ENCODE peak calls at places on chromosomes 7 and 10, in four cellular contexts. One of them, this sample, is unnamed.

GRCh38 chr10:123148414-123149161 is 652 bp downstream of the HMX2 start:
- DNase-seq in PC-3: no peak
- DNase-seq in prostate gland: no peak
- DNase-seq in IMR-90: no peak
- DNase-seq in this sample: no peak

GRCh38 chr10:117246997-117247667 is 6.2 kb downstream of the SLC18A2 start:
- DNase-seq in PC-3: no peak
- DNase-seq in prostate gland: no peak
- DNase-seq in IMR-90: no peak
- DNase-seq in this sample: no peak

GRCh38 chr7:30751696-30752273 is at the start of gene INMT:
- DNase-seq in PC-3: no peak
- DNase-seq in prostate gland: peak; percentile 13
- DNase-seq in IMR-90: no peak
- DNase-seq in this sample: no peak

GRCh38 chr10:49327036-49327813 is 28.3 kb downstream of the C10orf71 start:
- DNase-seq in PC-3: no peak
- DNase-seq in prostate gland: no peak
- DNase-seq in IMR-90: no peak
- DNase-seq in this sample: no peak

GRCh38 chr7:23184709-23185354 is 3.0 kb downstream of the NUP42 start:
- DNase-seq in PC-3: peak; percentile 65
- DNase-seq in prostate gland: peak; percentile 28
- DNase-seq in IMR-90: peak; percentile 51
- DNase-seq in this sample: no peak

GRCh38 chr10:11853468-11853867 is 30.3 kb downstream of the PROSER2 start:
- DNase-seq in PC-3: no peak
- DNase-seq in prostate gland: no peak
- DNase-seq in IMR-90: no peak
- DNase-seq in this sample: no peak

GRCh38 chr7:15652776-15653290 is 33.6 kb downstream of the MEOX2 start:
- DNase-seq in PC-3: no peak
- DNase-seq in prostate gland: no peak
- DNase-seq in IMR-90: no peak
- DNase-seq in this sample: no peak

GRCh38 chr7:66517212-66517909 is 111.3 kb upstream of the KCTD7 start:
- DNase-seq in PC-3: no peak
- DNase-seq in prostate gland: no peak
- DNase-seq in IMR-90: no peak
- DNase-seq in this sample: no peak

GRCh38 chr7:81549484-81550016 is 220.3 kb downstream of the HGF start:
- DNase-seq in PC-3: no peak
- DNase-seq in prostate gland: no peak
- DNase-seq in IMR-90: no peak
- DNase-seq in this sample: no peak

GRCh38 chr10:101066890-101067355 is 5.1 kb downstream of the KAZALD1 start:
- DNase-seq in PC-3: no peak
- DNase-seq in prostate gland: no peak
- DNase-seq in IMR-90: no peak
- DNase-seq in this sample: no peak

GRCh38 chr7:21542891-21543527 is at the start of gene DNAH11:
- DNase-seq in PC-3: peak; percentile 55
- DNase-seq in prostate gland: peak; percentile 38
- DNase-seq in IMR-90: no peak
- DNase-seq in this sample: no peak

GRCh38 chr7:30984359-30985107 is 20.8 kb downstream of the GHRHR start:
- DNase-seq in PC-3: peak; percentile 69
- DNase-seq in prostate gland: no peak
- DNase-seq in IMR-90: no peak
- DNase-seq in this sample: no peak

GRCh38 chr7:18221377-18222290 is 194.0 kb upstream of the PRPS1L1 start:
- DNase-seq in PC-3: no peak
- DNase-seq in prostate gland: no peak
- DNase-seq in IMR-90: peak; percentile 10
- DNase-seq in this sample: no peak

GRCh38 chr7:114653391-114654088 is 238.9 kb downstream of the FOXP2 start:
- DNase-seq in PC-3: peak; percentile 21
- DNase-seq in prostate gland: no peak
- DNase-seq in IMR-90: peak; percentile 5
- DNase-seq in this sample: no peak

GRCh38 chr10:45209888-45210287 is 105.5 kb downstream of the OR13A1 start:
- DNase-seq in PC-3: no peak
- DNase-seq in prostate gland: no peak
- DNase-seq in IMR-90: no peak
- DNase-seq in this sample: no peak

GRCh38 chr7:226281-226882 is 34.0 kb downstream of the FAM20C start:
- DNase-seq in PC-3: peak; percentile 47
- DNase-seq in prostate gland: no peak
- DNase-seq in IMR-90: peak; percentile 72
- DNase-seq in this sample: no peak

GRCh38 chr10:86004310-86004709 is 362.3 kb downstream of the GRID1 start:
- DNase-seq in PC-3: no peak
- DNase-seq in prostate gland: no peak
- DNase-seq in IMR-90: no peak
- DNase-seq in this sample: no peak

GRCh38 chr10:123704812-123705211 is 38.7 kb downstream of the GPR26 start:
- DNase-seq in PC-3: no peak
- DNase-seq in prostate gland: no peak
- DNase-seq in IMR-90: no peak
- DNase-seq in this sample: no peak

GRCh38 chr7:87564290-87564963 is 36.3 kb downstream of the ABCB1 start:
- DNase-seq in PC-3: peak; percentile 55
- DNase-seq in prostate gland: no peak
- DNase-seq in IMR-90: no peak
- DNase-seq in this sample: peak; percentile 0

DNA sequence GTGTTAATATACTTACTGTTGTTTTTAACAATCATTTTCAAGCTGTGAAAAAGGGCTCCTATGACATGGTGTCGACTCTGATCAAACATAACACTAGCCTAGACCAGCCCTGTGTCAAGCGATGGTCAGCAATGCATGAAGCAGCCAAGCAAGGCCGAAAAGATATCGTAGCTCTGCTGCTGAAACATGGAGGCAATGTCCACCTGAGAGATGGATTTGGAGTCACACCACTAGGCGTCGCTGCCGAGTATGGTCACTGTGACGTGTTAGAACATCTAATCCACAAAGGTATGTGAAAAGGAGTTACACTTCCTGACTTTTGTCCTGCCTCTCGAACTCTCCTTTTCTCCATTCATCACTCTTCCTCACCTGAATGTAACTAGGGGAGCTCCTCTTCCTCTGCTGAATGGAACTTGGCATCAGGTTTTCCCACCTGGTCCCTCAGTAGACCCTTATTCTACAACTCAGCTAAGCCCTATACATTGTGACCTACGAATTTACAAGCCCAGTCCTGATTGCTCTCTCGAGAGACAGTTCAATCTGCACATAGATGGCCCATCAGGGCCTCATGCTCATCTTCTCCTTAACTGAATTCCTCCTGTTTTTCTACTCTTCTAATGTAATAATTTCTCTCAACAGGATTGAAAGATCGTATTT is 23.0 kb downstream of the ASB15 start:
- DNase-seq in PC-3: peak; percentile 51
- DNase-seq in prostate gland: no peak
- DNase-seq in IMR-90: peak; percentile 25
- DNase-seq in this sample: peak; percentile 33
- TF ChIP-seq CTCF in PC-3: peak; percentile 58
- TF ChIP-seq CTCF in prostate gland: peak; percentile 26
- TF ChIP-seq CTCF in IMR-90: peak; percentile 40
- TF ChIP-seq CTCF in this sample: peak; percentile 65

GRCh38 chr7:24963218-24963617 is 16.8 kb downstream of the OSBPL3 start:
- DNase-seq in PC-3: no peak
- DNase-seq in prostate gland: no peak
- DNase-seq in IMR-90: peak; percentile 32
- DNase-seq in this sample: no peak
- H3K27ac ChIP-seq in PC-3: no peak overlapping the region
- H3K27ac ChIP-seq in prostate gland: no peak overlapping the region
- H3K27ac ChIP-seq in IMR-90: no peak overlapping the region
- H3K27ac ChIP-seq in this sample: no peak overlapping the region

GRCh38 chr7:156158693-156159092 is 346.4 kb upstream of the SHH start:
- DNase-seq in PC-3: no peak
- DNase-seq in prostate gland: no peak
- DNase-seq in IMR-90: no peak
- DNase-seq in this sample: no peak
- H3K9me3 ChIP-seq in PC-3: no peaks in the 10 kb centered on the region
- H3K9me3 ChIP-seq in prostate gland: no peaks in the 10 kb centered on the region
- H3K9me3 ChIP-seq in IMR-90: peaks cover 34% of the 10 kb centered on the region
- H3K9me3 ChIP-seq in this sample: no peaks in the 10 kb centered on the region

GRCh38 chr10:121171825-121172224 is 320.7 kb downstream of the WDR11 start:
- DNase-seq in PC-3: no peak
- DNase-seq in prostate gland: no peak
- DNase-seq in IMR-90: no peak
- DNase-seq in this sample: no peak

GRCh38 chr10:121167534-121168243 is 316.5 kb downstream of the WDR11 start:
- DNase-seq in PC-3: no peak
- DNase-seq in prostate gland: no peak
- DNase-seq in IMR-90: no peak
- DNase-seq in this sample: no peak

GRCh38 chr10:121165276-121165675 is 314.1 kb downstream of the WDR11 start:
- DNase-seq in PC-3: peak; percentile 61
- DNase-seq in prostate gland: no peak
- DNase-seq in IMR-90: no peak
- DNase-seq in this sample: no peak

GRCh38 chr10:121169406-121169805 is 318.2 kb downstream of the WDR11 start:
- DNase-seq in PC-3: no peak
- DNase-seq in prostate gland: no peak
- DNase-seq in IMR-90: no peak
- DNase-seq in this sample: no peak

DNA sequence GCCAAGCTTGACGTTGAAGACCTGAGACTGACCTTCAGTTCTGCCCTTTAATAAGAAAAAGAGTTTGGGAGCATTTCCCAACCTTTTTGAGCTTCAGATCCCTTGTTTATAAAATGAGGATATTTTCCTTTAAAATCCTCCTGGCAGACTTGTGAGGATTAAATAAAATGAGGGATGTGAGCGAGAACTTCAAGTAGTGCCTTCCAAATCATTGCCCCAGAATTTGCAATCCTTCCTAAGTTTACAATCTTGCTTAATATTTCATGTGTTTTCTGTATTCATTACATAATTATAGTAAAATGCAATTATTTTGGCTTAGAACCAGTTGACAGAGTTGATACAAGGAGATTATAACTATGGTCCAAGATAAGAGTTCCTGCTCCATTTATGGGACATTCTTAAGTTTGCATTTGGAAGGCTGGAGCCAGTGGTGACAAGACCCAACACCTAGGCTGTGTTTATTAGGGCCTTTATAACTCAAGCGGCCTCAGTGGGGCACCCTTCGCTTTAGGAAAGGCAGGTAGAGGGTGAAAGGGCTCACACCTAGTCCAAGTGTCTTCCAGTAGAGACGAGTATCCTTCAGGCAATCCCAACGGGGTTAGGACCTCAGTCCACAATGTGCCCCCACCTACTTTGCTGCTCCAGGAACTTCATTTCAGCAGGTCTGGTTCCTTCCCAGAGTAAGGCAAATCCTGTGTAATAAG is 317.5 kb downstream of the WDR11 start:
- DNase-seq in PC-3: no peak
- DNase-seq in prostate gland: no peak
- DNase-seq in IMR-90: no peak
- DNase-seq in this sample: no peak
- TF ChIP-seq CTCF in PC-3: no peak
- TF ChIP-seq CTCF in prostate gland: no peak
- TF ChIP-seq CTCF in IMR-90: no peak
- TF ChIP-seq CTCF in this sample: no peak

GRCh38 chr7:47461161-47461560 is 120.8 kb downstream of the TNS3 start:
- DNase-seq in PC-3: no peak
- DNase-seq in prostate gland: no peak
- DNase-seq in IMR-90: peak; percentile 80
- DNase-seq in this sample: no peak

GRCh38 chr7:47458057-47458456 is 123.9 kb downstream of the TNS3 start:
- DNase-seq in PC-3: peak; percentile 43
- DNase-seq in prostate gland: no peak
- DNase-seq in IMR-90: peak; percentile 99
- DNase-seq in this sample: no peak

GRCh38 chr7:47458486-47458885 is 123.4 kb downstream of the TNS3 start:
- DNase-seq in PC-3: no peak
- DNase-seq in prostate gland: no peak
- DNase-seq in IMR-90: no peak
- DNase-seq in this sample: no peak

GRCh38 chr7:47464266-47464665 is 117.6 kb downstream of the TNS3 start:
- DNase-seq in PC-3: no peak
- DNase-seq in prostate gland: no peak
- DNase-seq in IMR-90: no peak
- DNase-seq in this sample: no peak

GRCh38 chr7:47460251-47460989 is 121.5 kb downstream of the TNS3 start:
- DNase-seq in PC-3: no peak
- DNase-seq in prostate gland: no peak
- DNase-seq in IMR-90: no peak
- DNase-seq in this sample: no peak
- H3K27ac ChIP-seq in PC-3: no peak overlapping the region
- H3K27ac ChIP-seq in prostate gland: no peak overlapping the region
- H3K27ac ChIP-seq in IMR-90: no peak overlapping the region
- H3K27ac ChIP-seq in this sample: no peak overlapping the region

GRCh38 chr7:57449904-57450303 is at the start of gene ZNF716:
- DNase-seq in PC-3: no peak
- DNase-seq in prostate gland: no peak
- DNase-seq in IMR-90: no peak
- DNase-seq in this sample: no peak
- H3K9me3 ChIP-seq in PC-3: no peaks in the 10 kb centered on the region
- H3K9me3 ChIP-seq in prostate gland: no peaks in the 10 kb centered on the region
- H3K9me3 ChIP-seq in IMR-90: peaks cover 2% of the 10 kb centered on the region
- H3K9me3 ChIP-seq in this sample: peaks cover 6% of the 10 kb centered on the region

DNA sequence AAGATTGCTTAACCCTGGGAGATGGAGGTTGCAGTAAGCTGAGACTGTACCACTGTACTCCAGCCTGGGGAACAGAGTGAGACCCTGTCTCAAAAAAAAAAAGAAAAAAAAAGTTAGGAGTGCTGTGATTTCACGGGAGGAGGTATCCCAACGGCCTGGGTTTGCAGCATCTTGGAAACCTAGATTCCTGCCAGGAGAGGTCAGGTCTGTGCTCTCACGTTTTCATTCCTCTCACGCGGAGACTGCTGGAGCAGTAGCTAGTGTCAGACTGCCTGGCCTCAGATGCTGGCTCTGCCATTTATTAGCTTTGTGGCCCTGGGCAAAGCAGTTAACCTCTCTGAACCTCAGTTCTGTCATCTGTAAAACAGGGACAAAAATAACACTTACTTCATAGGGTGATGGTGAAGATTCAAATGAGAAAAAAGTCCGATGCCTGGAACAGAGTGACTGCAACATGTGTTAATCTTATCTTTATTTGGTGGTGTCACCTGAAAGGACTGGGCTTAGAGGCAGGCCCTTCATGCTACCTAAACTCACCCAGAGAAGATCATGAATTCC is 94.9 kb downstream of the GAD2 start:
- DNase-seq in PC-3: no peak
- DNase-seq in prostate gland: no peak
- DNase-seq in IMR-90: no peak
- DNase-seq in this sample: no peak
- TF ChIP-seq CTCF in PC-3: no peak
- TF ChIP-seq CTCF in prostate gland: no peak
- TF ChIP-seq CTCF in IMR-90: no peak
- TF ChIP-seq CTCF in this sample: no peak

GRCh38 chr7:125347264-125347663 is 417.6 kb upstream of the POT1 start:
- DNase-seq in PC-3: no peak
- DNase-seq in prostate gland: no peak
- DNase-seq in IMR-90: no peak
- DNase-seq in this sample: no peak
- H3K27ac ChIP-seq in PC-3: no peak overlapping the region
- H3K27ac ChIP-seq in prostate gland: no peak overlapping the region
- H3K27ac ChIP-seq in IMR-90: no peak overlapping the region
- H3K27ac ChIP-seq in this sample: no peak overlapping the region

GRCh38 chr7:139423091-139423490 is 60.4 kb downstream of the KLRG2 start:
- DNase-seq in PC-3: no peak
- DNase-seq in prostate gland: no peak
- DNase-seq in IMR-90: no peak
- DNase-seq in this sample: no peak
- H3K9me3 ChIP-seq in PC-3: no peaks in the 10 kb centered on the region
- H3K9me3 ChIP-seq in prostate gland: no peaks in the 10 kb centered on the region
- H3K9me3 ChIP-seq in IMR-90: no peaks in the 10 kb centered on the region
- H3K9me3 ChIP-seq in this sample: no peaks in the 10 kb centered on the region